ENCODE peak calls at places on chromosomes 6 and 20, in five cellular contexts. R, E, Q, A and W are unnamed samples.

GRCh38 chr6:170245233-170245992 is 45.5 kb downstream of the DLL1 start:
- DNase-seq in Q (no peak), E (no peak), A (no peak), R (no peak), W (no peak)

GRCh38 chr6:35392111-35392702 is 49.8 kb downstream of the PPARD start:
- DNase-seq in E (no peak), A (peak), R (no peak), Q (no peak), W (no peak)

GRCh38 chr6:153123801-153124200 is 7.3 kb downstream of the RGS17 start:
- DNase-seq in Q (no peak), A (no peak), R (no peak), E (no peak), W (no peak)

GRCh38 chr6:125753218-125753936 is 3.9 kb downstream of the HEY2 start:
- DNase-seq in E (no peak), Q (no peak), R (peak), A (no peak), W (peak)

GRCh38 chr20:44256961-44257360 is 9.9 kb downstream of the GDAP1L1 start:
- DNase-seq in Q (no peak), R (no peak), E (no peak), A (no peak), W (no peak)

GRCh38 chr6:37182736-37183590 is 13.0 kb downstream of the PIM1 start:
- DNase-seq in E (no peak), A (no peak), R (no peak), Q (no peak), W (no peak)

GRCh38 chr20:20603339-20603990 is 109.0 kb downstream of the RALGAPA2 start:
- DNase-seq in E (no peak), A (peak), Q (no peak), R (no peak), W (no peak)

GRCh38 chr6:111329882-111330633 is 153.0 kb downstream of the REV3L start:
- DNase-seq in R (no peak), A (no peak), Q (no peak), E (no peak), W (no peak)

GRCh38 chr20:31565699-31566331 is 39.3 kb upstream of the ID1 start:
- DNase-seq in E (no peak), R (no peak), A (no peak), Q (no peak), W (no peak)

GRCh38 chr6:158032354-158032733 is 50.7 kb downstream of the SYNJ2 start:
- DNase-seq in Q (no peak), E (no peak), R (no peak), A (no peak), W (no peak)

GRCh38 chr6:73691512-73691911 is 4.5 kb upstream of the CD109 start:
- DNase-seq in A (no peak), E (no peak), Q (no peak), R (peak), W (peak)

GRCh38 chr6:119683022-119683421 is 333.5 kb upstream of the MAN1A1 start:
- DNase-seq in E (no peak), A (peak), R (no peak), Q (no peak), W (no peak)

GRCh38 chr20:58692579-58693225 is at the start of gene NPEPL1:
- DNase-seq in E (peak), A (peak), R (peak), Q (peak), W (peak)

GRCh38 chr6:159616456-159616855 is 76.6 kb downstream of the SOD2 start:
- DNase-seq in Q (no peak), E (no peak), R (no peak), A (no peak), W (no peak)

GRCh38 chr20:57829805-57830514 is 120.1 kb upstream of the PMEPA1 start:
- DNase-seq in Q (no peak), A (no peak), E (no peak), R (no peak), W (no peak)

GRCh38 chr6:39266375-39266774 is 37.1 kb upstream of the KCNK5 start:
- DNase-seq in A (no peak), E (no peak), Q (no peak), R (no peak), W (no peak)

GRCh38 chr6:81759782-81760181 is 7.3 kb upstream of the TENT5A start:
- DNase-seq in R (peak), Q (no peak), E (no peak), A (no peak), W (peak)

GRCh38 chr6:12823847-12824246 is 107.3 kb downstream of the PHACTR1 start:
- DNase-seq in R (no peak), A (no peak), E (no peak), Q (no peak), W (no peak)

GRCh38 chr6:84274856-84275255 is 47.4 kb upstream of the CEP162 start:
- DNase-seq in E (no peak), R (no peak), A (no peak), Q (no peak), W (no peak)

GRCh38 chr6:84260186-84260585 is 32.7 kb upstream of the CEP162 start:
- DNase-seq in Q (no peak), E (no peak), A (no peak), R (no peak), W (no peak)

GRCh38 chr20:59603727-59604608 is at the start of gene PHACTR3:
- DNase-seq in E (peak), Q (peak), A (no peak), R (no peak), W (no peak)

GRCh38 chr6:105015482-105015881 is 58.6 kb downstream of the LIN28B start:
- DNase-seq in R (peak), E (no peak), Q (no peak), A (peak), W (peak)

GRCh38 chr6:38644951-38645350 is 5.2 kb upstream of the BTBD9 start:
- DNase-seq in E (no peak), R (no peak), Q (no peak), A (no peak), W (no peak)

GRCh38 chr6:149855040-149855654 is 9.0 kb downstream of the LRP11 start:
- DNase-seq in R (peak), A (peak), Q (no peak), E (no peak), W (peak)

GRCh38 chr6:17289491-17290106 is 8.4 kb downstream of the RBM24 start:
- DNase-seq in Q (no peak), E (no peak), A (peak), R (peak), W (no peak)

GRCh38 chr20:57457243-57457761 is 66.1 kb downstream of the RBM38 start:
- DNase-seq in R (no peak), A (no peak), Q (no peak), E (no peak), W (no peak)

GRCh38 chr6:25193147-25193864 is 85.9 kb upstream of the CARMIL1 start:
- DNase-seq in E (no peak), Q (no peak), A (no peak), R (peak), W (peak)

GRCh38 chr20:11204926-11205768 is 531.3 kb upstream of the JAG1 start:
- DNase-seq in A (peak), E (peak), Q (peak), R (peak), W (peak)

GRCh38 chr6:11404845-11405244 is 132.7 kb upstream of the TMEM170B start:
- DNase-seq in R (no peak), E (no peak), Q (no peak), A (no peak), W (no peak)
- H2AFZ ChIP-seq in R (no peak), E (no peak), Q (no peak), A (no peak), W (no peak)

GRCh38 chr6:30826961-30827342 is 57.4 kb upstream of the DDR1 start:
- DNase-seq in A (peak), R (no peak), E (no peak), Q (no peak), W (no peak)

GRCh38 chr6:30828027-30828962 is 56.0 kb upstream of the DDR1 start:
- DNase-seq in R (peak), E (peak), A (peak), Q (peak), W (peak)

GRCh38 chr6:30829639-30830250 is 54.6 kb upstream of the DDR1 start:
- DNase-seq in E (no peak), A (no peak), R (no peak), Q (no peak), W (no peak)

GRCh38 chr6:30830438-30830837 is 53.9 kb upstream of the DDR1 start:
- DNase-seq in E (no peak), A (no peak), R (no peak), Q (no peak), W (no peak)

GRCh38 chr6:30829016-30829415 is 55.3 kb upstream of the DDR1 start:
- DNase-seq in R (no peak), A (no peak), E (no peak), Q (no peak), W (no peak)
- H4K91ac ChIP-seq in R (peak), A (peak), E (no peak), Q (peak), W (peak)

GRCh38 chr6:122484760-122485159 is 13.2 kb upstream of the SERINC1 start:
- DNase-seq in A (no peak), R (no peak), Q (no peak), E (no peak), W (no peak)

GRCh38 chr6:122482750-122483080 is 11.1 kb upstream of the SERINC1 start:
- DNase-seq in A (no peak), E (no peak), Q (no peak), R (no peak), W (peak)
- H3K4me3 ChIP-seq in A (no peak), E (peak), Q (peak), R (no peak), W (no peak)

GRCh38 chr6:31834367-31834703 is 6.8 kb downstream of the HSPA1B start:
- DNase-seq in A (peak), E (no peak), Q (peak), R (peak), W (peak)
- H2AFZ ChIP-seq in A (peak), E (peak), Q (peak), R (peak), W (no peak)

DNA sequence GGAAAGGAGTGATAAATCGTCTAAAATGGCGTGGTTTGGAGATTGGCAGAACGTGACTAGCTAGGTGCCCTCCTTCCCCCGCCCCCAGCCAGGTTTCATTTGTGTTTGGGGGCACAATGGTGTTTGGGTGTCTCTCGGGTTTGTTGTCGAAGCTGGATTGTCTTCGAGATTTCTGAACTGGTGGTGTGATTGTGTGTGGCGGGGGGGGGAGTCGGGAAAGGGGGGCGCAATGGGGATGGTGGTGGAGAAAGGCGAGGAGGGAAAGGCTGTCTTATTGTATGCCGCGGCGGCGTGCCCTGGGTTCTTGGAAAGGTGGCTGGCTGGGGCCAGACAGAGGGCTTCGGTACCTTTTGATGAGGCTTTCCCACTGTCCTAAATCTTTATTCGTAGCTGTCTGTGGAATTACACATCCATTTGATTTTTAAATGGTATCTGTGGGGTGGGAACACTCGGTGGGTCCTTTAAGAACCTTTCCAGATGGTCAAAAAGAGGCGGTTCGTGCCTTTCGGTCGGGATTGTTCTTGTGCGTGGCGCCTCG is 991 bp downstream of the MARCKS start:
- DNase-seq in E (peak), Q (peak), R (peak), A (peak), W (peak)
- H4K91ac ChIP-seq in E (no peak), Q (peak), R (peak), A (peak), W (peak)

GRCh38 chr20:25229486-25230176 is 18.3 kb upstream of the PYGB start:
- DNase-seq in Q (no peak), R (no peak), E (no peak), A (no peak), W (no peak)
- H3K4me3 ChIP-seq in Q (no peak), R (no peak), E (no peak), A (no peak), W (no peak)

GRCh38 chr6:5004373-5005037 is 668 bp upstream of the RPP40 start:
- DNase-seq in Q (peak), E (no peak), R (no peak), A (no peak), W (no peak)
- H2AFZ ChIP-seq in Q (peak), E (peak), R (peak), A (peak), W (peak)

GRCh38 chr20:47357296-47358051 is 975 bp upstream of the ZMYND8 start:
- DNase-seq in R (peak), E (no peak), Q (peak), A (peak), W (peak)
- H4K91ac ChIP-seq in R (peak), E (peak), Q (peak), A (peak), W (peak)

GRCh38 chr6:33592595-33593413 is 12.7 kb upstream of the BAK1 start:
- DNase-seq in E (no peak), R (no peak), A (peak), Q (peak), W (no peak)

GRCh38 chr6:33591633-33592032 is 11.6 kb upstream of the BAK1 start:
- DNase-seq in A (no peak), R (no peak), E (no peak), Q (no peak), W (no peak)

GRCh38 chr6:33592280-33592594 is 12.2 kb upstream of the BAK1 start:
- DNase-seq in Q (no peak), R (no peak), A (no peak), E (no peak), W (no peak)

GRCh38 chr6:33595001-33595846 is 15.1 kb upstream of the BAK1 start:
- DNase-seq in Q (no peak), A (no peak), E (no peak), R (peak), W (no peak)

GRCh38 chr6:33593414-33593727 is 13.3 kb upstream of the BAK1 start:
- DNase-seq in Q (no peak), A (no peak), R (no peak), E (no peak), W (no peak)
- H3K4me3 ChIP-seq in Q (peak), A (no peak), R (no peak), E (no peak), W (no peak)

DNA sequence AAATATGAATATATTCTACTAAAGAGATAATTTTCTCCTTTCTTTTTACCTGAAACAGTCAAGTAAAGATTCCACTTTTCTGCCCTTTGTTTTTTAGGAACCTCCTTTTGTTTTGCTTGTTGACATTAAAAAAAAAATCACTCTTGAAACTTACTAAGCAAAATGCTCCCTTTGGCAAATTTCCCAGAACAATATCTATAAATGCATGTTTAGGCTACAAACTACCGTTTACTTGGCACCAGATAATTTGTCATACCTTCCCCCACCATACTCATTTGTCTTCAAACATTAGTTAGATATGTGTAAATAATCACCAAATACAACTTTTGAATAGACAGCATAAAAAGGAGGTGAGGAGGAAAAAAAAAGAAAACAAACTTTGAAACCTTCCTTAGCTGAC is 604.7 kb downstream of the RFPL4B start:
- DNase-seq in E (no peak), R (no peak), Q (no peak), A (no peak), W (peak)
- H2AFZ ChIP-seq in E (no peak), R (no peak), Q (no peak), A (no peak), W (no peak)